ENCODE peak calls at places on chromosomes 2 and 18, in nine cellular contexts. U, M, X, I, T, H, O, F and A are unnamed samples.

GRCh38 chr2:53939656-53940055 is 31.1 kb downstream of the PSME4 start:
- DNase-seq in U (no peak), M (no peak), X (no peak), I (no peak), T (no peak), H (peak), O (no peak), F (no peak), A (no peak)

GRCh38 chr2:24385366-24385765 is 25.0 kb upstream of the ITSN2 start:
- DNase-seq in U (no peak), M (no peak), X (no peak), I (no peak), T (no peak), H (no peak), O (no peak), F (no peak), A (no peak)

GRCh38 chr2:15554525-15555218 is 6.5 kb downstream of the NBAS start:
- DNase-seq in U (no peak), M (no peak), X (peak), I (peak), T (no peak), H (peak), O (no peak), F (no peak), A (no peak)

GRCh38 chr18:59340312-59340711 is 18.8 kb downstream of the LMAN1 start:
- DNase-seq in U (no peak), M (no peak), X (no peak), I (no peak), T (no peak), H (no peak), O (no peak), F (no peak), A (no peak)

GRCh38 chr18:75607701-75608100 is 180.2 kb upstream of the SMIM21 start:
- DNase-seq in U (no peak), M (no peak), X (no peak), I (peak), T (no peak), H (no peak), O (no peak), F (no peak), A (no peak)

GRCh38 chr2:240432820-240433801 is 2.4 kb upstream of the GPC1 start:
- DNase-seq in U (no peak), M (peak), X (no peak), I (no peak), T (no peak), H (no peak), O (no peak), F (no peak), A (no peak)

GRCh38 chr2:113039675-113040074 is 13.0 kb downstream of the IL36B start:
- DNase-seq in U (no peak), M (no peak), X (no peak), I (no peak), T (no peak), H (no peak), O (no peak), F (no peak), A (no peak)

GRCh38 chr2:217952409-217952808 is 50.4 kb downstream of the TNS1 start:
- DNase-seq in U (no peak), M (no peak), X (no peak), I (no peak), T (no peak), H (no peak), O (no peak), F (no peak), A (peak)

GRCh38 chr18:64201781-64202180 is 52.9 kb upstream of the LINC00305 start:
- DNase-seq in U (no peak), M (no peak), X (no peak), I (no peak), T (no peak), H (no peak), O (no peak), F (no peak), A (no peak)

GRCh38 chr2:8154936-8155335 is 526.9 kb upstream of the ID2 start:
- DNase-seq in U (no peak), M (no peak), X (peak), I (no peak), T (no peak), H (peak), O (no peak), F (no peak), A (no peak)

GRCh38 chr2:2707111-2708035 is 376.3 kb upstream of the MYT1L start:
- DNase-seq in U (no peak), M (no peak), X (no peak), I (no peak), T (no peak), H (no peak), O (no peak), F (no peak), A (no peak)

GRCh38 chr18:44502790-44503189 is 177.9 kb upstream of the SETBP1 start:
- DNase-seq in U (no peak), M (no peak), X (no peak), I (no peak), T (no peak), H (no peak), O (no peak), F (no peak), A (no peak)

GRCh38 chr18:74476154-74476553 is 19.0 kb upstream of the DIPK1C start:
- DNase-seq in U (no peak), M (peak), X (peak), I (peak), T (no peak), H (no peak), O (no peak), F (peak), A (peak)

GRCh38 chr18:74229005-74229404 is 62.8 kb downstream of the CYB5A start:
- DNase-seq in U (no peak), M (no peak), X (no peak), I (no peak), T (no peak), H (no peak), O (no peak), F (no peak), A (no peak)

GRCh38 chr2:101981484-101981883 is 10.3 kb upstream of the IL1R2 start:
- DNase-seq in U (no peak), M (no peak), X (no peak), I (no peak), T (no peak), H (no peak), O (no peak), F (no peak), A (no peak)

GRCh38 chr2:143646271-143646670 is 517.1 kb downstream of the ARHGAP15 start:
- DNase-seq in U (no peak), M (no peak), X (no peak), I (no peak), T (no peak), H (no peak), O (no peak), F (no peak), A (no peak)

GRCh38 chr2:200609027-200609614 is 23.3 kb downstream of the AOX1 start:
- DNase-seq in U (no peak), M (no peak), X (peak), I (peak), T (peak), H (peak), O (no peak), F (no peak), A (no peak)

GRCh38 chr18:56307771-56308170 is 330.6 kb downstream of the TXNL1 start:
- DNase-seq in U (no peak), M (no peak), X (no peak), I (no peak), T (no peak), H (no peak), O (no peak), F (no peak), A (no peak)

GRCh38 chr2:223526106-223526505 is 76.1 kb downstream of the SCG2 start:
- DNase-seq in U (no peak), M (no peak), X (peak), I (no peak), T (peak), H (no peak), O (no peak), F (no peak), A (no peak)

GRCh38 chr2:162091325-162092007 is 17.5 kb upstream of the DPP4 start:
- DNase-seq in U (no peak), M (peak), X (peak), I (no peak), T (no peak), H (no peak), O (no peak), F (no peak), A (no peak)
- TF ChIP-seq CTCF in U (no peak), M (peak), X (peak), I (peak), T (no peak), H (no peak), O (peak), F (no peak), A (no peak)

GRCh38 chr2:176171331-176172006 is 14.4 kb downstream of the HOXD3 start:
- DNase-seq in U (no peak), M (peak), X (no peak), I (no peak), T (no peak), H (no peak), O (no peak), F (no peak), A (no peak)
- TF ChIP-seq CTCF in U (no peak), M (peak), X (no peak), I (no peak), T (no peak), H (no peak), O (no peak), F (no peak), A (no peak)

GRCh38 chr2:231412616-231412963 is 17.1 kb downstream of the B3GNT7 start:
- DNase-seq in U (no peak), M (no peak), X (no peak), I (no peak), T (no peak), H (no peak), O (no peak), F (no peak), A (no peak)
- TF ChIP-seq CTCF in U (peak), M (no peak), X (no peak), I (no peak), T (no peak), H (no peak), O (no peak), F (no peak), A (no peak)

DNA sequence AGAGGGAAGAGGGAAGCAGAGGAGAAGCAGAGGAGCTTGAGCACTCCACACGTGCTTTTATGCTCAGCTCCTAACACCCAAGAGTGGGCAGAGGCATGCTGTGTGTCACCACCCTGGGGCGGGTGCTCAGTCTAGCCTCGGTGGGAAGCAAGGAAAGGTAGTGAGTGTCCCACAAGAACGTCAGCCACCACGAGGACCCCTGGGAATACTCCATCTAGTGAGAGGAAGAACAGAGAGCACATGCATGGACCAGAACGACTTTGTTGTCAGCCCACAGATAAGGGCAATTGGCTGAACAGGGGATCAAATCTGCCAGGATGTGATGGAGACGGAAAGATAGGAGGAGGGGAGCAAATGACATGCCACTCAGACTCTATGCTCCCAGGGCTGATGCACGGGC is 83.4 kb downstream of the XDH start:
- DNase-seq in U (no peak), M (no peak), X (no peak), I (no peak), T (no peak), H (no peak), O (no peak), F (no peak), A (no peak)
- TF ChIP-seq CTCF in U (no peak), M (no peak), X (no peak), I (no peak), T (no peak), H (no peak), O (no peak), F (no peak), A (no peak)